ENCODE peak calls at places on chromosomes 2 and 18, in four cellular contexts. F is heart left ventricle, G is pancreas, I is mammary epithelial cell. S is an unnamed sample. For H3K36me3, H3K27me3 and H3K4me1, the result is how much of the 10 kb centered on the place peaks cover.

GRCh38 chr2:128260239-128261138 is 58.2 kb downstream of the HS6ST1 start:
- DNase-seq in F (peak), G (peak), I (peak), S (no peak)

GRCh38 chr2:236694125-236694888 is 124.7 kb downstream of the ACKR3 start:
- DNase-seq in F (no peak), G (no peak), I (no peak), S (no peak)

GRCh38 chr2:3611611-3612010 is 16.7 kb downstream of the COLEC11 start:
- DNase-seq in F (no peak), G (no peak), I (no peak), S (peak)

GRCh38 chr2:126774761-126775160 is 118.8 kb downstream of the GYPC start:
- DNase-seq in F (no peak), G (peak), I (no peak), S (no peak)

GRCh38 chr2:7994397-7994951 is 687.4 kb upstream of the ID2 start:
- DNase-seq in F (peak), G (peak), I (no peak), S (no peak)

GRCh38 chr2:191638079-191638801 is 39.7 kb upstream of the NABP1 start:
- DNase-seq in F (no peak), G (no peak), I (no peak), S (no peak)

GRCh38 chr2:12304494-12305228 is 412.1 kb upstream of the TRIB2 start:
- DNase-seq in F (no peak), G (no peak), I (no peak), S (no peak)

GRCh38 chr2:160022162-160022561 is 40.3 kb downstream of the PLA2R1 start:
- DNase-seq in F (no peak), G (no peak), I (no peak), S (no peak)

GRCh38 chr2:208175843-208176160 is 12.4 kb upstream of the CRYGA start:
- DNase-seq in F (no peak), G (no peak), I (no peak), S (no peak)

GRCh38 chr2:10918661-10919414 is 7.1 kb downstream of the KCNF1 start:
- DNase-seq in F (no peak), G (peak), I (no peak), S (no peak)

GRCh38 chr2:157842106-157842879 is 33.8 kb downstream of the ACVR1 start:
- DNase-seq in F (no peak), G (no peak), I (no peak), S (no peak)

GRCh38 chr18:79424880-79425572 is 29.3 kb downstream of the NFATC1 start:
- DNase-seq in F (no peak), G (no peak), I (no peak), S (no peak)

GRCh38 chr2:177998006-177998405 is 74.6 kb downstream of the PDE11A start:
- DNase-seq in F (no peak), G (no peak), I (peak), S (no peak)

GRCh38 chr2:237550057-237550415 is 16.3 kb upstream of the PRLH start:
- DNase-seq in F (no peak), G (peak), I (no peak), S (no peak)

GRCh38 chr2:37912056-37912455 is 13.0 kb upstream of the RMDN2 start:
- DNase-seq in F (no peak), G (no peak), I (peak), S (no peak)

GRCh38 chr18:75204262-75204977 is 4.5 kb downstream of the PTGR3 start:
- DNase-seq in F (no peak), G (peak), I (no peak), S (peak)

GRCh38 chr2:52445720-52446119 is 1321.9 kb upstream of the CHAC2 start:
- DNase-seq in F (no peak), G (no peak), I (no peak), S (no peak)

GRCh38 chr18:63299837-63300787 is 19.5 kb downstream of the BCL2 start:
- DNase-seq in F (no peak), G (no peak), I (no peak), S (no peak)

GRCh38 chr2:70906439-70907018 is 29.2 kb upstream of the ATP6V1B1 start:
- DNase-seq in F (no peak), G (no peak), I (no peak), S (no peak)

GRCh38 chr2:207163053-207163814 is 2.5 kb downstream of the KLF7 start:
- DNase-seq in F (peak), G (no peak), I (peak), S (no peak)

GRCh38 chr2:64238799-64239198 is 94.6 kb upstream of the PELI1 start:
- DNase-seq in F (no peak), G (no peak), I (no peak), S (no peak)

GRCh38 chr2:207328944-207329386 is 163.2 kb upstream of the KLF7 start:
- DNase-seq in F (no peak), G (no peak), I (no peak), S (no peak)

GRCh38 chr2:160194351-160194750 is 5.7 kb downstream of the ITGB6 start:
- DNase-seq in F (no peak), G (no peak), I (peak), S (no peak)

GRCh38 chr2:23585218-23585945 is 200.4 kb downstream of the KLHL29 start:
- DNase-seq in F (no peak), G (no peak), I (no peak), S (no peak)

GRCh38 chr2:8059794-8060193 is 622.1 kb upstream of the ID2 start:
- DNase-seq in F (no peak), G (no peak), I (no peak), S (no peak)

GRCh38 chr2:152189622-152190495 is 14.3 kb upstream of the STAM2 start:
- DNase-seq in F (peak), G (no peak), I (peak), S (no peak)

GRCh38 chr2:183292028-183292427 is 167.8 kb downstream of the NUP35 start:
- DNase-seq in F (no peak), G (no peak), I (no peak), S (no peak)

GRCh38 chr2:121386102-121386501 is 101.1 kb upstream of the TFCP2L1 start:
- DNase-seq in F (no peak), G (no peak), I (no peak), S (no peak)

GRCh38 chr2:108182489-108182888 is 57.3 kb upstream of the SULT1C3 start:
- DNase-seq in F (no peak), G (no peak), I (no peak), S (no peak)

GRCh38 chr2:232522014-232522854 is 2.0 kb downstream of the PRSS56 start:
- DNase-seq in F (peak), G (peak), I (no peak), S (peak)

GRCh38 chr2:122634261-122634660 is 878.8 kb downstream of the TSN start:
- DNase-seq in F (no peak), G (no peak), I (peak), S (no peak)

GRCh38 chr18:51425889-51426288 is 228.4 kb upstream of the MEX3C start:
- DNase-seq in F (no peak), G (no peak), I (no peak), S (no peak)

GRCh38 chr18:68660355-68661183 is 54.3 kb downstream of the TMX3 start:
- DNase-seq in F (no peak), G (no peak), I (peak), S (no peak)

GRCh38 chr2:230885467-230886130 is 20.9 kb downstream of the ITM2C start:
- DNase-seq in F (no peak), G (no peak), I (no peak), S (no peak)

DNA sequence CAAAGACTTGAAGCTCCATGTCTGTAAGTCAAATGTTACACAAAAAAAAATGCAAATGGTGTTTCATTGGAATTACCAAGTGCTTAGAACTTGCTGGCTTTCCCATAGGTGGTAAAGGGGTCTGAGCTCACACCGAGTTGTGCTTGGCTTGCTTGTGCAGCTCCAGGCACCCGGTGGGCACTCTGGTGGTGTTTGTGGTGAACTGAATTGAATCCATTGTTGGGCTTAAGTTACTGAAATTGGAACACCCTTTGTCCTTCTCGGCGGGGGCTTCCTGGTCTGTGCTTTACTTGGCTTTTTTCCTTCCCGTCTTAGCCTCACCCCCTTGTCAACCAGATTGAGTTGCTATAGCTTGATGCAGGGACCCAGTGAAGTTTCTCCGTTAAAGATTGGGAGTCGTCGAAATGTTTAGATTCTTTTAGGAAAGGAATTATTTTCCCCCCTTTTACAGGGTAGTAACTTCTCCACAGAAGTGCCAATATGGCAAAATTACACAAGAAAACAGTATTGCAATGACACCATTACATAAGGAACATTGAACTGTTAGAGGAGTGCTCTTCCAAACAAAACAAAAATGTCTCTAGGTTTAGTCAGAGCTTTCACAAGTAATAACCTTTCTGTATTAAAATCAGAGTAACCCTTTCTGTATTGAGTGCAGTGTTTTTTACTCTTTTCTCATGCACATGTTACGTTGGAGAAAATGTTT is 97.9 kb upstream of the IL1R2 start:
- DNase-seq in F (no peak), G (no peak), I (no peak), S (no peak)
- H3K36me3 ChIP-seq in F (half or more), G (under half), I (half or more), S (under half)

DNA sequence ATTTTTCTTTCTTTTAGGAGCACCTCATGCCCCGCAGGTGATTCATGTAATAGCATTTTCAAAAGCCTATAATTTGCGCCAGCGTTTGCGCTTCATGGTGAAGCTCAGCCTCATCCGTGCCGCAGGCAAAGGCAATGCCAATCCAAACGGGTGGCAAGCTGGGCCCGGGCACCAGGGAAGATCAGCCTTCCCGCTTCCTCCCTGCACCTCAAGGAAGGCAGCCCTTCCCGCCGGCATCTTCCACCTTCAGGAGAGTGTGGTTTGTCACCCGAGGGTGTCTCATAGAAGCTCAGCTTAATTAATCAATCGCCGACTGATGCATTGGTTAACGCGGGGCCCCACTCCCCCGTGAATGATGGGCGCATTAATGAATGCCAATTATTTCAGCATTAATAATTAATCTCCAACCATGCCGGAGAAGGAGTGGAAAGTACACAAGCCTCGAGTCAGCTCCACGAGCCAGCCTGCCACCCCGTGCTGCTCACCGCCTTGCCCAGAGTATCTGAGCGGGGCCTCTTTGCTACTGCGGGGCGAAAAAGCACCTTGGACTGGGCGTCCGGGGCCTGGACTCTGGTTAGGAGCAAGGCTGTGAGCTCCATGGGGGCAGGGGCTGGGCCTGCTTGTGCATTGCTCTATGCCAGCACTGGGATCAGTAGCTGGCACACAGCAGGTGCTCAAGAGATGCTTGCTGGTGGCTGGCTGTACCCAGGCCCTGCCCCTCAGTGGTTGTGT is 13.0 kb downstream of the INHBB start:
- DNase-seq in F (no peak), G (no peak), I (no peak), S (no peak)
- H3K27me3 ChIP-seq in F (under half), G (under half), I (under half), S (under half)

DNA sequence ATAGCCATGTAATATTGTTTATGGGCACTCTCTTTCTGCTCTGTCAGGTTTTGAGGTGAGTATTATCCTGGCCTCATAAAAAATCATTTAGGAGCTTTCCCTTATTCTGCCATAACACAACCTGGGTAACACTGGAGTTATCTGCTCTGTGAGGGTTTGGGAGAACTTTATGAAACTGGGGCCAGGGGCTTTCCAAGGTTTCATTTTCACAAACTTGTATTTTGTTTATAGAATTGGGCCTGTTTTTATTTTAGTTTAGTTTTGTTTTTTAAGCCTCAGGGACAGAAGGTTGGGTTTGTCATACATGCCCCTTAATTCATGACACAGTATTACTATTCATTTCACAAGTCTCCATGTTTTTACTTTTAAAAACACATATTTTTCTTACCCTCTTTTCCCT is 83.5 kb downstream of the IRS1 start:
- DNase-seq in F (no peak), G (no peak), I (no peak), S (no peak)
- H3K4me1 ChIP-seq in F (under half), G (under half), I (under half), S (under half)

GRCh38 chr2:224869601-224870000 is 153.4 kb upstream of the CCDC195 start:
- DNase-seq in F (no peak), G (no peak), I (peak), S (no peak)
- H3K36me3 ChIP-seq in F (under half), G (under half), I (under half), S (under half)

GRCh38 chr18:28174181-28174906 is 2.6 kb downstream of the CDH2 start:
- DNase-seq in F (no peak), G (no peak), I (no peak), S (no peak)
- H3K27me3 ChIP-seq in F (under half), G (under half), I (under half), S (under half)

DNA sequence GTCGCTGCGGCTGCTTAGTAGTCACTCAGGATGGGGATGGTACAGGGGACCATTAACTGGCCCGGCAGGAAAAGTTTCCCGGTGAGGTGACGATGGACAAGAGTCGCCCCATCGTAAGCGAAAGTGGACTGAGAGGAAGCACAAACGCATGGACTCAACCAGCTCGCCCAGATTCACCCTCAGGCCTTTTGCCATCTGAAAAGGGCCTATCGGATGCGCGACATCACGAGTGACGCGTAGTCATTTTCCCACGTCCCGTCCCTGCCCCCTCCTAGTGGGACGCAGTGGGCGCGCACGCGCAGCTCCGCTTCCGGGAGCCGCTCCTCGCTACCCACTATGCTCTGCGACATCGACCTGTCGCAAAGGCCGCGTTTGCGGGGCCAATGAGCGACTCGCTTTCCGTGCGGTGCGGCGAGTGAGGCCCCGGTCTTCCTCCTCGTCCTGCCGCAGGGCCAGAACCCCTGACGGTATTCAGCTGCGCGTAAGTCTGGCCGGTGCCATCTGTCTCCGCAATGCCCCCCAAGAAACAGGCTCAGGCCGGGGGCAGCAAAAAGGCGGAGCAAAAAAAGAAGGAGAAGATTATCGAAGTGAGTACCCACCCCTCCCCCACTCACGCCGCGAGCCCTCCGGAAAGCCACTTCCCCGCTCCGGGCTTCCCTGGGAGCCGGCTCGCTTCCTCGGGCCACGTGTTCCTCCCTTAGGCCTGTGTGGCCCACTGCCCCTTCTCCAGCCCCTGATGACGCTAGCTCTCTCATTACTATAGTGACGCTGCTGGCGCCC is at the start of gene ZC3H15:
- DNase-seq in F (peak), G (peak), I (peak), S (peak)
- H3K4me1 ChIP-seq in F (under half), G (under half), I (under half), S (under half)

GRCh38 chr2:240759454-240759853 is 60.6 kb downstream of the KIF1A start:
- DNase-seq in F (no peak), G (no peak), I (no peak), S (no peak)
- H3K36me3 ChIP-seq in F (under half), G (under half), I (under half), S (under half)

DNA sequence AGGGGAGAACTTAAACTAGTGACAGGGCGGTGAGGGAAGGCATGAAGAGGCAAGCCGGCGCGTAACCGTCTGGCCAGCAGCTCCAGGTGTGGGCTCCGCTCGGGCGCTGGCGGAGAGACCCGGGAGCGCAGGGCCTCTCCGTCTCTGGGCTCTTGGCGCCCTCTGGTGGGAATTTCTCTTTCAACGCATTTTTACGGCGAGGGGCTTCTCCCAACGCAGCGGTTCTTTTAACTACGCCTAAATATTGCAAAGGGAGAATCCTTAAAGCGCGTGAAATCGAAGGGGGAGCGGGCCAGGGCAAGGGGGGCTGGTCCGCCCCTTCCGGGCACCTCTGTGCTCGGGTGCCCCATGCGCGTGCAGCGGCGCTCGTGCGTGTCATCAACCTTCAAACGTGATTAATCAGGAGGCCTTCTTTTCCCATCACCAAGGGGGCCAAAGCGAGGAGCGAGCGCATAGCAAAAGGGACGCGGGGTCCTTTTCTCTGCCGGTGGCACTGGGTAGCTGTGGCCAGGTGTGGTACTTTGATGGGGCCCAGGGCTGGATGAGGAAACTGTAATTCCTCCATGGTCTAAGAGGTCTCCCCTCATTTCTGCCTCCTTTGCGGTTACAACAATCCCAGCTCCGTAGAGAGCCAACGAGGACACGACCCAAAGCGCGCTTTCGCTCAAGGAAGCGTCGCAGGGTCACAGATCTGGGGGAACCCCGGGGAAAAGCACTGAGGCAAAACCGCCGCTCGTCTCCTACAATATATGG is 765 bp upstream of the GAD1 start:
- DNase-seq in F (peak), G (peak), I (peak), S (peak)
- H3K27me3 ChIP-seq in F (half or more), G (under half), I (under half), S (under half)

GRCh38 chr2:47720559-47720958 is 62.4 kb upstream of the MSH6 start:
- DNase-seq in F (no peak), G (no peak), I (no peak), S (no peak)
- H3K4me1 ChIP-seq in F (under half), G (under half), I (under half), S (under half)